ENCODE peak calls at places on chromosomes 1 and 21, in six cellular contexts. C, Z, F, U, H and J are unnamed samples.

GRCh38 chr1:201888282-201889033 is at the start of gene SHISA4:
- DNase-seq in C (peak), Z (peak), F (peak), U (no peak), H (peak), J (no peak)

GRCh38 chr1:97571760-97572159 is 349.1 kb downstream of the DPYD start:
- DNase-seq in C (no peak), Z (no peak), F (no peak), U (peak), H (no peak), J (no peak)

GRCh38 chr1:19715334-19716203 is 50.9 kb downstream of the HTR6 start:
- DNase-seq in C (peak), Z (peak), F (peak), U (peak), H (peak), J (peak)

GRCh38 chr1:77757066-77757584 is 2.5 kb downstream of the USP33 start:
- DNase-seq in C (no peak), Z (no peak), F (no peak), U (no peak), H (no peak), J (no peak)

GRCh38 chr1:174836543-174836942 is 163.2 kb upstream of the CACYBP start:
- DNase-seq in C (no peak), Z (no peak), F (no peak), U (no peak), H (no peak), J (no peak)

GRCh38 chr1:183080406-183080805 is 57.2 kb downstream of the LAMC1 start:
- DNase-seq in C (no peak), Z (no peak), F (no peak), U (no peak), H (no peak), J (no peak)

GRCh38 chr21:37916795-37917142 is 512 bp upstream of the KCNJ6 start:
- DNase-seq in C (no peak), Z (no peak), F (no peak), U (no peak), H (no peak), J (no peak)

GRCh38 chr1:117232551-117232950 is 21.8 kb upstream of the VTCN1 start:
- DNase-seq in C (no peak), Z (no peak), F (no peak), U (no peak), H (no peak), J (no peak)

GRCh38 chr1:226034482-226034881 is 28.0 kb upstream of the H3-3A start:
- DNase-seq in C (peak), Z (peak), F (peak), U (peak), H (peak), J (peak)

GRCh38 chr21:38797470-38797869 is 8.3 kb upstream of the ETS2 start:
- DNase-seq in C (no peak), Z (no peak), F (no peak), U (no peak), H (peak), J (no peak)

GRCh38 chr1:98498651-98499050 is 162.9 kb upstream of the SNX7 start:
- DNase-seq in C (no peak), Z (no peak), F (no peak), U (no peak), H (no peak), J (no peak)

GRCh38 chr1:11790880-11791715 is 14.7 kb downstream of the MTHFR start:
- DNase-seq in C (peak), Z (peak), F (peak), U (peak), H (peak), J (peak)

GRCh38 chr21:34906401-34906800 is 142.7 kb downstream of the RUNX1 start:
- DNase-seq in C (no peak), Z (no peak), F (no peak), U (no peak), H (no peak), J (no peak)

GRCh38 chr1:159197767-159198557 is 6.7 kb upstream of the ACKR1 start:
- DNase-seq in C (peak), Z (peak), F (peak), U (peak), H (peak), J (peak)

GRCh38 chr1:75482951-75483350 is 128.0 kb downstream of the SLC44A5 start:
- DNase-seq in C (no peak), Z (no peak), F (no peak), U (no peak), H (no peak), J (no peak)

GRCh38 chr1:57369889-57370288 is 54.0 kb downstream of the DAB1 start:
- DNase-seq in C (no peak), Z (no peak), F (no peak), U (no peak), H (no peak), J (no peak)

DNA sequence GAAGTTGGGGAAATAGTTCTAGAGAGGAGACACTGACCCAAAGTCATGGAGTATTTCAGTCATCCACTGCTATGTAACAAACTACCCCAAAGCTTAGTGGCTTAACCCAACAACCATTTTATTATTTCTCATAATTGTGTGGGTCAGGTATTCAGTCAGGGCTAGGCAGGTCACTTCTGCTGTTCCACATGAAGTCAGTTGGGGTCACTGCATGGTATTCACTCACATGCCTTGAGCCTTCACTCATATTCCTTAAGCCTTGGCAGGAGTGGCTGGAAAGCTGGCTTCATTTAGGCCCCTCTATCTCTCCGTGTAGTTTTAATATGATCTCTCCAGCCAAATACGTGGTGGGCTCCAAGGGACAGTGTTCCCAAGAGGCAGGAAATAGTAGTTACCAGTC is 17.5 kb upstream of the RNF11 start:
- DNase-seq in C (no peak), Z (no peak), F (no peak), U (no peak), H (no peak), J (no peak)
- TF ChIP-seq CTCF in C (no peak), Z (no peak), F (no peak), U (no peak), H (peak), J (no peak)

DNA sequence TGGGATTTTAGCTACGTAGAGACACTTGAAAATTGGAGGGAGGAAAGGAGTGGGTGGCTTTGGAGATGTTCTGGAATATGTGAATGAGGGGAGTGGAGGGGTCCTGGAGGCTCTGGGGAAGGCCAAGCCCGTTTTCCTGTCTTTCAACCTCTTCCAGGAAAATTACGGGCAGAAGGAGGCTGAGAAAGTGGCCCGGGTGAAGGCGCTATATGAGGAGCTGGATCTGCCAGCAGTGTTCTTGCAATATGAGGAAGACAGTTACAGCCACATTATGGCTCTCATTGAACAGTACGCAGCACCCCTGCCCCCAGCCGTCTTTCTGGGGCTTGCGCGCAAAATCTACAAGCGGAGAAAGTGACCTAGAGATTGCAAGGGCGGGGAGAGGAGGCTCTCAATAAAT is 442 bp upstream of the RUSC1 start:
- DNase-seq in C (no peak), Z (no peak), F (no peak), U (no peak), H (no peak), J (no peak)
- H3K4me3 ChIP-seq in C (peak), Z (peak), F (peak), U (peak), H (no peak), J (no peak)

GRCh38 chr1:168755800-168756418 is 26.9 kb upstream of the DPT start:
- DNase-seq in C (no peak), Z (no peak), F (no peak), U (no peak), H (no peak), J (no peak)
- TF ChIP-seq CTCF in C (no peak), Z (no peak), F (no peak), U (no peak), H (no peak), J (no peak)

GRCh38 chr21:16366207-16366606 is 636.4 kb downstream of the USP25 start:
- DNase-seq in C (no peak), Z (no peak), F (no peak), U (no peak), H (no peak), J (no peak)
- H3K4me3 ChIP-seq in C (no peak), Z (no peak), F (no peak), U (no peak), H (no peak), J (no peak)

GRCh38 chr1:192732787-192733186 is 76.1 kb upstream of the RGS2 start:
- DNase-seq in C (no peak), Z (no peak), F (no peak), U (no peak), H (no peak), J (no peak)
- TF ChIP-seq CTCF in C (no peak), Z (no peak), F (no peak), U (no peak), H (no peak), J (peak)